ENCODE peak calls at places on chromosomes 3 and 15, in four cellular contexts. E, C, L and H are unnamed samples.

GRCh38 chr15:99251436-99251821 is at the start of gene LRRC28:
- DNase-seq in L (no peak), C (no peak), E (no peak), H (no peak)

GRCh38 chr15:90560229-90560771 is 30.6 kb downstream of the CRTC3 start:
- DNase-seq in E (no peak), L (no peak), C (no peak), H (peak; percentile 38)

GRCh38 chr3:37148208-37148607 is 26.2 kb downstream of the LRRFIP2 start:
- DNase-seq in L (no peak), C (no peak), E (no peak), H (no peak)

GRCh38 chr15:78047631-78048409 is 29.7 kb downstream of the TBC1D2B start:
- DNase-seq in E (no peak), C (no peak), L (peak; percentile 63), H (peak; percentile 53)

GRCh38 chr3:197186887-197187588 is 111.4 kb downstream of the DLG1 start:
- DNase-seq in C (no peak), L (peak; percentile 20), E (no peak), H (no peak)

GRCh38 chr3:149245738-149246451 is 24.3 kb upstream of the CP start:
- DNase-seq in L (no peak), C (no peak), E (no peak), H (no peak)

GRCh38 chr15:69149803-69150202 is 10.6 kb upstream of the GLCE start:
- DNase-seq in E (no peak), L (no peak), C (no peak), H (no peak)

GRCh38 chr15:66789029-66790025 is 87.3 kb downstream of the SMAD6 start:
- DNase-seq in C (peak; percentile 49), L (no peak), E (peak; percentile 49), H (peak; percentile 38)

GRCh38 chr15:74642724-74643367 is 27.2 kb downstream of the CLK3 start:
- DNase-seq in L (no peak), E (peak; percentile 61), C (no peak), H (peak; percentile 44)

GRCh38 chr3:108053025-108053424 is 37.8 kb downstream of the CD47 start:
- DNase-seq in E (peak; percentile 86), L (no peak), C (no peak), H (no peak)

GRCh38 chr3:106758459-106758858 is 618.8 kb upstream of the CCDC54 start:
- DNase-seq in E (no peak), L (no peak), C (no peak), H (no peak)

GRCh38 chr3:148820885-148821284 is 6.7 kb upstream of the CPB1 start:
- DNase-seq in E (no peak), C (no peak), L (no peak), H (no peak)

GRCh38 chr3:52289747-52290595 is 2.3 kb downstream of the GLYCTK start:
- DNase-seq in L (no peak), C (peak; percentile 88), E (peak; percentile 69), H (peak; percentile 82)

GRCh38 chr15:80379671-80380070 is 24.5 kb upstream of the ARNT2 start:
- DNase-seq in E (no peak), L (no peak), C (no peak), H (no peak)

GRCh38 chr3:46692566-46692983 is 904 bp downstream of the ALS2CL start:
- DNase-seq in E (peak; percentile 83), C (peak; percentile 92), L (no peak), H (peak; percentile 92)

GRCh38 chr3:42213417-42213816 is 52.6 kb downstream of the CCK start:
- DNase-seq in C (peak; percentile 75), E (peak; percentile 48), L (no peak), H (peak; percentile 68)

GRCh38 chr3:136366289-136366688 is 116.1 kb downstream of the PCCB start:
- DNase-seq in C (no peak), E (no peak), L (no peak), H (no peak)

GRCh38 chr3:126105691-126106187 is 21.8 kb upstream of the SLC41A3 start:
- DNase-seq in C (peak; percentile 30), L (no peak), E (no peak), H (no peak)

GRCh38 chr15:89486726-89487050 is 9.7 kb downstream of the RHCG start:
- DNase-seq in E (no peak), C (no peak), L (no peak), H (peak; percentile 43)

GRCh38 chr3:185552358-185552877 is at the start of gene LIPH:
- DNase-seq in L (no peak), C (no peak), E (peak; percentile 74), H (peak; percentile 82)

GRCh38 chr3:134704556-134704955 is 53.7 kb upstream of the KY start:
- DNase-seq in L (no peak), C (no peak), E (no peak), H (no peak)

GRCh38 chr3:100171211-100171700 is 57.0 kb upstream of the FILIP1L start:
- DNase-seq in C (no peak), E (no peak), L (no peak), H (no peak)

GRCh38 chr3:59573911-59574310 is 524.1 kb upstream of the CFAP20DC start:
- DNase-seq in E (no peak), L (no peak), C (no peak), H (peak; percentile 10)

GRCh38 chr15:85974348-85974705 is 105.3 kb upstream of the AGBL1 start:
- DNase-seq in C (no peak), L (no peak), E (no peak), H (no peak)

GRCh38 chr3:115999598-115999997 is 376.3 kb downstream of the GAP43 start:
- DNase-seq in E (no peak), C (no peak), L (no peak), H (no peak)

GRCh38 chr3:171776839-171777607 is 33.3 kb downstream of the PLD1 start:
- DNase-seq in L (peak; percentile 43), E (no peak), C (no peak), H (no peak)

GRCh38 chr15:99712415-99712814 is 20.8 kb downstream of the LYSMD4 start:
- DNase-seq in C (no peak), L (no peak), E (no peak), H (no peak)

GRCh38 chr3:13612829-13613228 is 63.9 kb downstream of the FBLN2 start:
- DNase-seq in E (no peak), C (no peak), L (no peak), H (no peak)

GRCh38 chr3:8512234-8512633 is 10.6 kb downstream of the LMCD1 start:
- DNase-seq in C (no peak), E (no peak), L (no peak), H (no peak)

GRCh38 chr3:133124511-133124910 is 86.3 kb downstream of the TMEM108 start:
- DNase-seq in C (no peak), E (peak; percentile 64), L (no peak), H (no peak)

GRCh38 chr3:13681931-13682330 is 133.0 kb downstream of the FBLN2 start:
- DNase-seq in C (no peak), L (no peak), E (no peak), H (no peak)

GRCh38 chr3:149992416-149993058 is 21.8 kb upstream of the PFN2 start:
- DNase-seq in L (no peak), E (no peak), C (no peak), H (no peak)

GRCh38 chr15:89756897-89757296 is 5.8 kb upstream of the MESP1 start:
- DNase-seq in C (no peak), L (no peak), E (peak; percentile 60), H (no peak)

GRCh38 chr3:129207347-129207947 is 23.8 kb upstream of the CNBP start:
- DNase-seq in E (no peak), L (no peak), C (no peak), H (no peak)

GRCh38 chr3:147797095-147797494 is 387.9 kb downstream of the ZIC1 start:
- DNase-seq in L (no peak), C (no peak), E (no peak), H (no peak)

GRCh38 chr3:166123576-166123975 is 286.4 kb upstream of the BCHE start:
- DNase-seq in C (no peak), E (no peak), L (no peak), H (no peak)

GRCh38 chr3:52121459-52121795 is 32.8 kb downstream of the POC1A start:
- DNase-seq in L (peak; percentile 66), C (no peak), E (no peak), H (peak; percentile 24)

GRCh38 chr3:11671648-11672100 is 28.0 kb upstream of the VGLL4 start:
- DNase-seq in L (no peak), E (no peak), C (no peak), H (no peak)